ENCODE peak calls at places on chromosomes 1 and 21, in seven cellular contexts. E, O, V, I, J, F and M are unnamed samples.

GRCh38 chr1:240363315-240363714 is 248.6 kb downstream of the GREM2 start:
- DNase-seq in V (no peak), I (no peak), O (no peak), E (no peak), F (no peak), J (no peak), M (no peak)

GRCh38 chr1:87560961-87561360 is 232.3 kb downstream of the LMO4 start:
- DNase-seq in F (no peak), V (no peak), J (no peak), E (no peak), O (no peak), I (no peak), M (no peak)

GRCh38 chr1:200367841-200368534 is 41.8 kb downstream of the ZNF281 start:
- DNase-seq in I (peak; percentile 80), V (no peak), F (no peak), O (no peak), J (no peak), E (peak; percentile 83), M (no peak)

GRCh38 chr1:87129606-87130005 is 199.1 kb upstream of the LMO4 start:
- DNase-seq in O (no peak), F (no peak), E (no peak), J (no peak), V (no peak), I (no peak), M (no peak)

GRCh38 chr1:168613689-168614655 is 37.6 kb downstream of the XCL1 start:
- DNase-seq in V (no peak), J (no peak), E (no peak), F (no peak), O (no peak), I (no peak), M (no peak)

GRCh38 chr1:204151562-204152309 is at the start of gene ETNK2:
- DNase-seq in V (peak; percentile 83), I (no peak), O (no peak), J (peak; percentile 44), E (peak; percentile 46), F (peak; percentile 57), M (peak; percentile 35)

GRCh38 chr1:20355828-20356735 is 65.4 kb downstream of the VWA5B1 start:
- DNase-seq in F (peak; percentile 28), I (no peak), O (no peak), E (no peak), V (peak; percentile 41), J (no peak), M (no peak)

GRCh38 chr1:14970799-14971141 is 182.8 kb upstream of the TMEM51 start:
- DNase-seq in J (no peak), E (no peak), F (no peak), I (no peak), O (no peak), V (no peak), M (no peak)

GRCh38 chr1:181021811-181022434 is 747 bp downstream of the STX6 start:
- DNase-seq in V (peak; percentile 88), E (peak; percentile 87), O (peak; percentile 47), J (peak; percentile 45), F (peak; percentile 62), I (no peak), M (no peak)

GRCh38 chr1:163472267-163472666 is 150.5 kb downstream of the NUF2 start:
- DNase-seq in F (no peak), O (no peak), J (no peak), E (no peak), I (no peak), V (no peak), M (no peak)

DNA sequence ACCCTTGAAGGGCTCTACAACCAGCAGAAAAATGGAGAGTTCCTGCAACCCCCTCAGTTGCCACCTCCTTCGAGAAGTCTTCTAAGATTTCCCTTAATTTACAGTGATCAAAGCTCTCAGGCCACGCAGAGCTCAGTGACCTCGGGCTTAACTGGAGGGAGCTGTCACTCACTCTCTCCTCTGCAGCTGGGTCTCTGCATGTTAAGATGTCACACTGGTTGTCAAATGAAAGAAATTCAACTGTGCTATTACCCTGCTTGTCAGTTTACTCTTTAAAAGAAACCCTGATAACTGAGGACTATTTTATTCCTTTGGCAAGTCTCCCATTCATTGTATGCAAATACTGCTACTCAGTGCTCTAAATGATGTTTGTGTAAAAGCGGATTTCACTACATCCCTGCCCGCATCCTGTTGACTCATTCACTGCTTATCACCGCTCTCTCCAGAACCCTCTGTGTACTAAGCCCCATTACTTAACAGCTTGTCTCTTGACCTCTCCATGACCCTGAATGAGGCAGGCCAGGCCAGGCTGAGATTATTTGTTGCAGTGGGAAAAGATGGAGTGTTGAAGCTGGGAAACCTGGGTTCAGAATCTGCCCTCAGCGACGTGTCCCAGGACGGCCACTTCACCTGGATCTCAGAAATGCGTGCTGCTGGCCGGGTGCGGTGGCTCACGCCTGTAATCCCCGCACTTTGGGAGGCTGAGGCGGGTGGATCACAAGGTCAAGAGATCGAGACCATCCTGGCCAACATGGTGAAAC is 13.7 kb downstream of the DHRS3 start:
- DNase-seq in I (peak; percentile 97), V (no peak), J (peak; percentile 12), O (peak; percentile 95), E (peak; percentile 92), F (peak; percentile 47), M (peak; percentile 71)
- H3K4me3 ChIP-seq in I (no peak overlapping the region), V (no peak overlapping the region), J (peak overlapping the region; percentile 57), O (no peak overlapping the region), E (no peak overlapping the region), F (no peak overlapping the region), M (no peak overlapping the region)

GRCh38 chr21:38323721-38324591 is 67.2 kb downstream of the KCNJ15 start:
- DNase-seq in E (peak; percentile 56), O (no peak), I (peak; percentile 99), F (no peak), J (no peak), V (no peak), M (peak; percentile 69)
- H3K4me3 ChIP-seq in E (no peak overlapping the region), O (no peak overlapping the region), I (no peak overlapping the region), F (no peak overlapping the region), J (no peak overlapping the region), V (no peak overlapping the region), M (no peak overlapping the region)

DNA sequence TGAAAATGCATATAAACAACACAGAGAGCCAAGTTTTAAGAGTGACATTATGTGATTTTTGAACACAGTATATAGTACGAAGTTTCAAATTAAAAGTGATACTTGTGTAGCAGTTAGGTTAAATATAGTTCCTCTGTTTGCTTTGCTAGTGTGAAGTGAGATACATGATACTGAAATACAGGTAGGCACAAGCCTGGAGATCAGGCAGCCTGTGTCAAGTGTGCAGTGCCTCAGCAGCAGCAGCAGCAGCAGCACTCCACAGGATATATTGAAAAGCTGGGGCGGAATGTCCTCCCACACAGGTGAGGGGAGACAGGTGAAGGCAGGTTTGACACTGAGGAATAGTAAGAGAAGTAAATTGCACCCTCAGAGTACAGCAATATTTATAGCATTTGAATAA is 47.5 kb downstream of the CAMTA1 start:
- DNase-seq in J (no peak), F (no peak), I (no peak), E (no peak), V (no peak), O (no peak), M (no peak)
- H3K4me3 ChIP-seq in J (no peak overlapping the region), F (no peak overlapping the region), I (no peak overlapping the region), E (no peak overlapping the region), V (no peak overlapping the region), O (no peak overlapping the region), M (no peak overlapping the region)

GRCh38 chr1:23567629-23567995 is 8.3 kb upstream of the ID3 start:
- DNase-seq in I (no peak), F (no peak), E (no peak), J (no peak), O (no peak), V (no peak), M (no peak)

GRCh38 chr1:23570001-23570691 is 10.8 kb upstream of the ID3 start:
- DNase-seq in I (no peak), V (no peak), O (no peak), E (no peak), F (no peak), J (no peak), M (no peak)

GRCh38 chr1:23566304-23566703 is 7.0 kb upstream of the ID3 start:
- DNase-seq in V (no peak), I (no peak), E (no peak), J (no peak), O (no peak), F (no peak), M (no peak)

GRCh38 chr1:23567996-23568607 is 8.8 kb upstream of the ID3 start:
- DNase-seq in V (no peak), I (no peak), E (no peak), O (no peak), J (no peak), F (peak; percentile 44), M (no peak)

DNA sequence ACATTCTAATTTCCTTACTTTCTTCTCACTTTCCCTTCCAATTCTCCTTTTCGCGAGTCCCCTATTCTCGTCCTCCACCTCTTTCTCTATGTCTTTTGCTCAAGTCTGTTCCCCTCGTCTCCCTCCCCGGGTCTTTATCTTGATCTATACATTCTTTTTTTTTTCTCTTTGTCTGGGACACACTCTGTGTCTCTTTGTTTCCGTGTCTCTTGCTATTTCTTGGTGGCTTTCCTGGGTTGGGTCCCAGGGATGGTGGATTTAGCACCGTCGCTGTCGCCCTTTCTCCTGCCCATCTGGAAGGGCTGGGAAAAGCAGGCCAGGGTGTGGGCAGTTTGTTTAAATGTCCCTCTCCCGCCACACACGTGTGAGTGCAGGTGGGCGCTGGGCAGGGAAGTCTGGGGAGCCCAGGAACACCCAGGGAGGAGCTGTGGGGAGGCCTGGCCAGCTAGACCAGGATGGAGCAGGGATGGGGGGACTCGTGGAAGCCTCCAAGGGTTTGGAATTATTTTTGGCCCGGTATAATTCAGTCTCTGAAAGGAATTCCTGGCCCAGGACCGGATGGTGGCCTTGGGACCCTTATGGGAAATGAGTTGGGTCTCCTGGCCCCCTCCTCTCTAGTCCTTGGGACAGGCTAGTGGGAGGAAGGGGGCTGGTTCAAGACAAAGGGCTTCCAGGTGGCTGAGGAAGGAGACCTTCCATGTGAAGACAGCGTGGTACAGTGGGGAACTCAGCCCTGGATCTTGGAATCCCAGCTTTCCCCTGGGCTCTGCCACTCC is 9.5 kb upstream of the ID3 start:
- DNase-seq in E (no peak), J (no peak), V (no peak), O (no peak), I (no peak), F (no peak), M (no peak)
- H3K4me3 ChIP-seq in E (no peak overlapping the region), J (no peak overlapping the region), V (peak overlapping the region; percentile 68), O (peak overlapping the region; percentile 63), I (peak overlapping the region; percentile 65), F (peak overlapping the region; percentile 55), M (no peak overlapping the region)

GRCh38 chr1:58779837-58780585 is 3.8 kb downstream of the JUN start:
- DNase-seq in F (peak; percentile 77), J (peak; percentile 8), E (peak; percentile 8), I (no peak), V (no peak), O (peak; percentile 33), M (no peak)

GRCh38 chr1:58781541-58782307 is 2.1 kb downstream of the JUN start:
- DNase-seq in O (no peak), I (no peak), F (peak; percentile 77), V (peak; percentile 89), E (peak; percentile 75), J (peak; percentile 42), M (peak; percentile 8)

GRCh38 chr1:58779059-58779754 is 4.6 kb downstream of the JUN start:
- DNase-seq in J (no peak), I (no peak), V (no peak), E (no peak), F (no peak), O (no peak), M (no peak)

GRCh38 chr1:58782308-58783089 is 1.3 kb downstream of the JUN start:
- DNase-seq in I (no peak), J (peak; percentile 29), E (peak; percentile 87), V (peak; percentile 95), O (no peak), F (peak; percentile 78), M (peak; percentile 27)

GRCh38 chr1:58780586-58781452 is 3.0 kb downstream of the JUN start:
- DNase-seq in V (no peak), E (no peak), F (no peak), I (no peak), O (no peak), J (peak; percentile 32), M (no peak)
- H3K4me3 ChIP-seq in V (peak overlapping the region; percentile 88), E (peak overlapping the region; percentile 76), F (peak overlapping the region; percentile 53), I (peak overlapping the region; percentile 95), O (peak overlapping the region; percentile 82), J (peak overlapping the region; percentile 89), M (no peak overlapping the region)